ENCODE peak calls at places on chromosomes 1 and 21, in seven cellular contexts. X is globus pallidus; S is activated naive CD4-positive, alpha-beta T cell treated with Interleukin-2 at 50 U/mL for 16 hours; C is brain pericyte; H is fibroblast of lung; J is NCI-H1436; R is NCI-H345. O is an unnamed sample.

GRCh38 chr1:197330213-197330612 is 62.2 kb downstream of the CRB1 start:
- DNase-seq in X (no peak), J (no peak), R (no peak), S (no peak), H (no peak), C (no peak), O (no peak)

GRCh38 chr1:31924839-31925238 is 13.3 kb downstream of the PTP4A2 start:
- DNase-seq in R (no peak), C (no peak), X (no peak), S (no peak), J (no peak), H (no peak), O (no peak)

GRCh38 chr1:97050501-97050900 is 328.9 kb downstream of the PTBP2 start:
- DNase-seq in S (no peak), J (peak), X (peak), H (peak), C (no peak), R (no peak), O (no peak)

GRCh38 chr1:40824591-40825429 is 37.4 kb downstream of the CITED4 start:
- DNase-seq in H (peak), C (no peak), R (no peak), S (no peak), X (no peak), J (no peak), O (no peak)

GRCh38 chr21:19340954-19341353 is 937.4 kb upstream of the TMPRSS15 start:
- DNase-seq in S (no peak), H (no peak), J (no peak), R (no peak), C (no peak), X (no peak), O (no peak)

GRCh38 chr1:169119405-169119804 is 12.9 kb downstream of the ATP1B1 start:
- DNase-seq in X (no peak), C (no peak), S (no peak), H (no peak), J (no peak), R (no peak), O (no peak)

GRCh38 chr1:43573066-43573799 is 42.5 kb downstream of the PTPRF start:
- DNase-seq in R (no peak), C (peak), J (no peak), H (no peak), S (no peak), X (peak), O (no peak)

GRCh38 chr1:6037338-6037762 is 8.3 kb upstream of the KCNAB2 start:
- DNase-seq in X (no peak), J (peak), S (no peak), R (peak), H (no peak), C (peak), O (no peak)

GRCh38 chr1:246801241-246802020 is 77.2 kb downstream of the SCCPDH start:
- DNase-seq in X (no peak), S (no peak), C (no peak), J (no peak), R (no peak), H (no peak), O (no peak)

GRCh38 chr1:221778535-221779142 is 36.8 kb upstream of the DUSP10 start:
- DNase-seq in X (no peak), R (no peak), S (peak), J (no peak), C (no peak), H (no peak), O (no peak)

GRCh38 chr1:95951291-95951690 is 717.3 kb downstream of the RWDD3 start:
- DNase-seq in R (no peak), H (no peak), X (no peak), C (no peak), J (no peak), S (no peak), O (no peak)